ENCODE peak calls at places on chromosome 10, in seven cellular contexts. C is GM13977, G is mammary epithelial cell, M is dorsolateral prefrontal cortex, Z is cardiac muscle cell, H is GM06990, O is thyroid gland. B is an unnamed sample.

GRCh38 chr10:104735036-104735435 is 93.9 kb downstream of the SORCS3 start:
- DNase-seq in M (peak; percentile 19), O (peak; percentile 31), Z (peak; percentile 66), G (no peak), H (no peak), C (no peak), B (no peak)

GRCh38 chr10:102534333-102534732 is 30.6 kb downstream of the SUFU start:
- DNase-seq in M (no peak), O (no peak), G (no peak), H (no peak), Z (no peak), C (no peak), B (no peak)

GRCh38 chr10:108801775-108802516 is 1121.4 kb downstream of the XPNPEP1 start:
- DNase-seq in H (no peak), M (no peak), G (no peak), O (no peak), Z (no peak), C (no peak), B (no peak)

GRCh38 chr10:124074471-124075109 is 18.8 kb downstream of the CHST15 start:
- DNase-seq in Z (no peak), G (no peak), H (no peak), C (no peak), O (no peak), M (no peak), B (no peak)

GRCh38 chr10:61750943-61751471 is 88.3 kb downstream of the CABCOCO1 start:
- DNase-seq in G (peak; percentile 59), Z (peak; percentile 54), O (peak; percentile 50), C (peak; percentile 16), H (peak; percentile 31), M (peak; percentile 4), B (peak; percentile 68)

GRCh38 chr10:61319550-61320256 is 133.5 kb downstream of the TMEM26 start:
- DNase-seq in H (no peak), O (no peak), Z (no peak), C (no peak), G (peak; percentile 5), M (no peak), B (no peak)

GRCh38 chr10:126663880-126664279 is 6.6 kb downstream of the C10orf90 start:
- DNase-seq in C (no peak), M (no peak), O (peak; percentile 63), H (no peak), Z (no peak), G (peak; percentile 24), B (peak; percentile 86)

GRCh38 chr10:31146496-31147219 is 115.0 kb upstream of the ZNF438 start:
- DNase-seq in H (no peak), C (no peak), O (no peak), G (peak; percentile 72), Z (peak; percentile 46), M (no peak), B (peak; percentile 70)

GRCh38 chr10:72784551-72785421 is 92.8 kb downstream of the MCU start:
- DNase-seq in M (peak; percentile 54), G (peak; percentile 88), Z (peak; percentile 57), O (no peak), C (no peak), H (no peak), B (peak; percentile 53)

GRCh38 chr10:59752278-59752940 is 846 bp downstream of the MRLN start:
- DNase-seq in H (no peak), C (no peak), G (no peak), O (no peak), M (no peak), Z (no peak), B (no peak)

GRCh38 chr10:110171032-110171431 is 36.4 kb upstream of the MXI1 start:
- DNase-seq in C (no peak), M (no peak), G (peak; percentile 35), Z (no peak), H (no peak), O (no peak), B (peak; percentile 34)

GRCh38 chr10:119616879-119617580 is 20.3 kb upstream of the TIAL1 start:
- DNase-seq in G (no peak), O (no peak), M (no peak), C (no peak), Z (peak; percentile 19), H (no peak), B (no peak)
- TF ChIP-seq CTCF in G (no peak), O (peak; percentile 15), M (no peak), C (no peak), Z (peak; percentile 64), H (no peak), B (no peak)

GRCh38 chr10:75651452-75651851 is 220.0 kb downstream of the LRMDA start:
- DNase-seq in H (no peak), M (no peak), G (peak; percentile 35), O (no peak), C (no peak), Z (no peak), B (peak; percentile 31)
- TF ChIP-seq CTCF in H (peak; percentile 30), M (no peak), G (peak; percentile 47), O (peak; percentile 14), C (peak; percentile 11), Z (no peak), B (no peak)

DNA sequence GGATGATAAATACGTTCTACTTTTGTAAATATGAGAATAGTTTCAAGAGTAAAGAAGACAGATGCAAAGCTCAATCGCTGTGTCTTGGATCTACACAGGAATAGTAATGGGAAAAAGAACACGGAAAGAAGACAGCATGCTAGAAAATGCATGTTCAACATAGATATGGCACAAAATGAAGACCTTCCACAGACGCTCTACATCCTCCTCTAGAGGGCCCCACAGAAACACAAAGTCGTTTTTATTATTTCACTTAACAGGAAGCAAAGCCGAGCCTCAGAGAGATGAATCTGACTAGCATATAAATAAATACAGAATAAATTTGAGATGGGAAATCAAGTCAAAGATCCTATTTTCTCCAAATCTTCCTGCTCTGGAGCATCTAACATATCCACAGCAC is 292.6 kb downstream of the PARD3 start:
- DNase-seq in Z (peak; percentile 14), G (no peak), H (no peak), O (no peak), C (peak; percentile 19), M (no peak), B (peak; percentile 54)
- TF ChIP-seq CTCF in Z (peak; percentile 59), G (peak; percentile 16), H (peak; percentile 73), O (peak; percentile 26), C (peak; percentile 53), M (no peak), B (peak; percentile 22)

GRCh38 chr10:63523015-63523414 is 1.8 kb downstream of the REEP3 start:
- DNase-seq in O (no peak), H (no peak), M (no peak), Z (no peak), G (no peak), C (no peak), B (no peak)
- TF ChIP-seq CTCF in O (no peak), H (no peak), M (no peak), Z (no peak), G (no peak), C (no peak), B (no peak)

DNA sequence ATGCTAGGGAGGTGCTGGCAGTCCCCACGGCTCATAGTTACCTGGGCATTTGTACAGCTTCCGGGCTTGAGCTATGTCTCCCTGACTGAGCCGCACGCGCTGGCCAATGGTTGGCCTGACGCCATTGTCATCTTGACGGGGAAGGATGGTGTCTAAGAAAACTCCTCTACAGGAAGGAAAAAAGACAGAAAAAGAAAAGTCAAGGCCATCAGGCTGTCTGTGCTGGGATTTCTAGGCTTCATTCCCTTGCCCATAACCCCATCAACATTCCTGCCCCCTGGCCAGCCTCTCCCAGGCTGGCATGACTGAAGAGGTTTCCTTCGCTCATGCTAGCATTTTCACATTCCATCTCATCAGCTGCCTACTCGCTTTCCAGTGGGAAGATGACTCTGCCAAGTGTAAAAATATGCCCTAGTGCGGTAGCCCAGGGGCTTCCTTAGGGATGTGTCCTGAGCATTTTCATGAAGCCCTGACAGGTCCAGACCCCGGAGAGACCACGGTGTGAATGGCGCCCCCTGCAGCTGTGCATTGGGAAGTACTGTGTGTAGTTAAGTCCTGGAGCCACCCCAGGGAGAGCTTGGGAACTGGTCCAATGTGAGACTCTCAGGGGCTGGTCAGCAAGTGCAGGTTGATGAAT is 54.5 kb upstream of the OPALIN start:
- DNase-seq in M (no peak), C (no peak), Z (no peak), G (no peak), O (peak; percentile 12), H (no peak), B (no peak)
- TF ChIP-seq CTCF in M (no peak), C (no peak), Z (peak; percentile 3), G (no peak), O (no peak), H (peak; percentile 27), B (no peak)

GRCh38 chr10:6748029-6748428 is 168.0 kb upstream of the PRKCQ start:
- DNase-seq in C (no peak), G (peak; percentile 48), Z (no peak), H (no peak), M (no peak), O (no peak), B (no peak)

GRCh38 chr10:6743291-6743849 is 163.3 kb upstream of the PRKCQ start:
- DNase-seq in M (no peak), G (no peak), H (no peak), O (peak; percentile 14), Z (no peak), C (no peak), B (no peak)

GRCh38 chr10:6748981-6749630 is 169.0 kb upstream of the PRKCQ start:
- DNase-seq in Z (no peak), O (no peak), C (no peak), G (peak; percentile 90), H (no peak), M (no peak), B (peak; percentile 61)

GRCh38 chr10:6751363-6751762 is 171.3 kb upstream of the PRKCQ start:
- DNase-seq in Z (no peak), M (no peak), G (no peak), O (no peak), C (no peak), H (no peak), B (no peak)

GRCh38 chr10:6746782-6747181 is 166.7 kb upstream of the PRKCQ start:
- DNase-seq in Z (no peak), C (no peak), M (no peak), H (no peak), G (no peak), O (no peak), B (no peak)
- TF ChIP-seq CTCF in Z (no peak), C (no peak), M (no peak), H (no peak), G (no peak), O (no peak), B (no peak)

GRCh38 chr10:77333610-77334340 is 303.8 kb downstream of the KCNMA1 start:
- DNase-seq in H (no peak), C (no peak), G (no peak), O (no peak), Z (no peak), M (no peak), B (no peak)

GRCh38 chr10:77328272-77328816 is 309.3 kb downstream of the KCNMA1 start:
- DNase-seq in Z (peak; percentile 86), C (no peak), H (no peak), G (no peak), O (peak; percentile 16), M (no peak), B (peak; percentile 66)

GRCh38 chr10:77334501-77334900 is 303.1 kb downstream of the KCNMA1 start:
- DNase-seq in O (no peak), M (no peak), H (no peak), Z (no peak), G (no peak), C (no peak), B (no peak)

GRCh38 chr10:77332256-77332655 is 305.4 kb downstream of the KCNMA1 start:
- DNase-seq in Z (no peak), H (no peak), M (no peak), G (no peak), O (no peak), C (no peak), B (no peak)
- TF ChIP-seq CTCF in Z (no peak), H (no peak), M (no peak), G (no peak), O (no peak), C (no peak), B (no peak)

B was measured in MCF 10A.